ENCODE peak calls at places on chromosome 17, in four cellular contexts. O is AG04449, T is dorsolateral prefrontal cortex, G is T-helper 2 cell. A is an unnamed sample.

GRCh38 chr17:48992433-48992832 is 4.8 kb upstream of the IGF2BP1 start:
- DNase-seq in T (no peak), G (no peak), O (no peak), A (no peak)

GRCh38 chr17:15963670-15964110 is 18.8 kb downstream of the ADORA2B start:
- DNase-seq in O (no peak), G (no peak), T (peak), A (no peak)

GRCh38 chr17:26963163-26963503 is 330.8 kb upstream of the WSB1 start:
- DNase-seq in T (no peak), G (no peak), O (no peak), A (no peak)

GRCh38 chr17:43367588-43368242 is 31.1 kb upstream of the ARL4D start:
- DNase-seq in G (peak), O (no peak), T (no peak), A (peak)

GRCh38 chr17:69175262-69175811 is 33.6 kb upstream of the ABCA6 start:
- DNase-seq in G (no peak), T (no peak), O (no peak), A (no peak)

GRCh38 chr17:32558328-32558955 is 71.6 kb downstream of the CDK5R1 start:
- DNase-seq in G (peak), O (no peak), T (no peak), A (no peak)

GRCh38 chr17:38598536-38598935 is 7.2 kb downstream of the SRCIN1 start:
- DNase-seq in O (no peak), T (no peak), G (peak), A (no peak)

GRCh38 chr17:74444406-74444805 is 12.5 kb downstream of the GPRC5C start:
- DNase-seq in T (no peak), G (no peak), O (no peak), A (no peak)

GRCh38 chr17:30235386-30236296 is at the start of gene SLC6A4:
- DNase-seq in O (no peak), T (no peak), G (no peak), A (no peak)

GRCh38 chr17:69961488-69962145 is 113.4 kb upstream of the KCNJ16 start:
- DNase-seq in T (no peak), O (no peak), G (no peak), A (no peak)

A was measured in HS-5.